ENCODE peak calls at places on chromosome 18, in six cellular contexts. L is lung; D is NCI-H2081; P is NCI-H2171; M is EH; F is activated CD4-positive, CD25-positive, alpha-beta regulatory T cell treated with anti-CD3 and anti-CD28 coated beads, Interleukin-2, amount 50 U/mL, for 72 hours. T is an unnamed sample.

GRCh38 chr18:58887613-58887963 is 22.9 kb downstream of the ZNF532 start:
- DNase-seq in L (peak), D (no peak), P (no peak), M (no peak), F (peak), T (no peak)

GRCh38 chr18:57267368-57267767 is 85.0 kb upstream of the ST8SIA3 start:
- DNase-seq in L (no peak), D (no peak), P (no peak), M (no peak), F (no peak), T (no peak)

GRCh38 chr18:4455113-4455811 is at the start of gene DLGAP1:
- DNase-seq in L (peak), D (peak), P (peak), M (no peak), F (no peak), T (peak)

GRCh38 chr18:40939636-40940035 is 1015.4 kb upstream of the PIK3C3 start:
- DNase-seq in L (no peak), D (peak), P (no peak), M (no peak), F (no peak), T (no peak)

GRCh38 chr18:37299471-37300304 is 265.9 kb downstream of the CELF4 start:
- DNase-seq in L (peak), D (peak), P (peak), M (peak), F (no peak), T (peak)

GRCh38 chr18:36830141-36830495 is 1.2 kb downstream of the KIAA1328 start:
- DNase-seq in L (no peak), D (peak), P (no peak), M (no peak), F (no peak), T (no peak)

GRCh38 chr18:50662775-50663383 is 103.0 kb downstream of the MAPK4 start:
- DNase-seq in L (no peak), D (no peak), P (no peak), M (no peak), F (no peak), T (no peak)

GRCh38 chr18:42242758-42243157 is 287.7 kb downstream of the PIK3C3 start:
- DNase-seq in L (no peak), D (no peak), P (peak), M (no peak), F (no peak), T (no peak)

GRCh38 chr18:80245781-80246655 is 1.3 kb downstream of the PARD6G start:
- DNase-seq in L (peak), D (peak), P (peak), M (no peak), F (no peak), T (peak)

GRCh38 chr18:76394780-76395476 is 100.1 kb downstream of the ZNF516 start:
- DNase-seq in L (no peak), D (no peak), P (no peak), M (peak), F (no peak), T (no peak)

GRCh38 chr18:78240867-78241266 is 738.8 kb upstream of the SALL3 start:
- DNase-seq in L (no peak), D (no peak), P (no peak), M (no peak), F (no peak), T (no peak)

GRCh38 chr18:34153711-34154110 is 71.0 kb downstream of the NOL4 start:
- DNase-seq in L (no peak), D (peak), P (no peak), M (no peak), F (no peak), T (no peak)

GRCh38 chr18:36688020-36688965 is 140.5 kb downstream of the TPGS2 start:
- DNase-seq in L (peak), D (peak), P (peak), M (peak), F (peak), T (peak)

GRCh38 chr18:10015288-10015701 is 101.5 kb downstream of the VAPA start:
- DNase-seq in L (no peak), D (no peak), P (no peak), M (peak), F (no peak), T (no peak)

GRCh38 chr18:22286576-22286975 is 117.2 kb downstream of the GATA6 start:
- DNase-seq in L (peak), D (no peak), P (no peak), M (no peak), F (no peak), T (no peak)

GRCh38 chr18:43661570-43661969 is 384.3 kb upstream of the SYT4 start:
- DNase-seq in L (no peak), D (peak), P (peak), M (peak), F (no peak), T (peak)

GRCh38 chr18:61333271-61333745 is at the start of gene CDH20:
- DNase-seq in L (no peak), D (no peak), P (no peak), M (no peak), F (no peak), T (peak)

GRCh38 chr18:41870817-41871216 is 84.2 kb upstream of the PIK3C3 start:
- DNase-seq in L (no peak), D (no peak), P (no peak), M (peak), F (no peak), T (no peak)

GRCh38 chr18:74849316-74849715 is 251.6 kb downstream of the ZNF407 start:
- DNase-seq in L (no peak), D (no peak), P (no peak), M (no peak), F (no peak), T (no peak)

GRCh38 chr18:30929718-30930117 is 112.8 kb downstream of the DSC3 start:
- DNase-seq in L (no peak), D (no peak), P (no peak), M (no peak), F (no peak), T (no peak)

GRCh38 chr18:40109251-40110049 is 1845.6 kb upstream of the PIK3C3 start:
- DNase-seq in L (no peak), D (no peak), P (no peak), M (no peak), F (no peak), T (no peak)

GRCh38 chr18:48336332-48336731 is 72.9 kb downstream of the ZBTB7C start:
- DNase-seq in L (no peak), D (no peak), P (no peak), M (no peak), F (no peak), T (no peak)

GRCh38 chr18:28177828-28178635 is 1.1 kb upstream of the CDH2 start:
- DNase-seq in L (no peak), D (peak), P (peak), M (peak), F (no peak), T (peak)

GRCh38 chr18:36663312-36663711 is 165.5 kb downstream of the TPGS2 start:
- DNase-seq in L (no peak), D (no peak), P (no peak), M (peak), F (no peak), T (no peak)

GRCh38 chr18:67135981-67136380 is 380.5 kb downstream of the DSEL start:
- DNase-seq in L (no peak), D (peak), P (no peak), M (no peak), F (no peak), T (no peak)

GRCh38 chr18:32424696-32425095 is 46.0 kb downstream of the GAREM1 start:
- DNase-seq in L (no peak), D (no peak), P (no peak), M (no peak), F (no peak), T (no peak)

GRCh38 chr18:28794459-28795245 is 617.7 kb upstream of the CDH2 start:
- DNase-seq in L (no peak), D (no peak), P (no peak), M (peak), F (no peak), T (no peak)

GRCh38 chr18:53946561-53946960 is 277.9 kb downstream of the MBD2 start:
- DNase-seq in L (no peak), D (no peak), P (no peak), M (peak), F (no peak), T (no peak)

GRCh38 chr18:8142131-8142711 is 467.0 kb upstream of the RAB12 start:
- DNase-seq in L (no peak), D (no peak), P (no peak), M (peak), F (no peak), T (no peak)

GRCh38 chr18:34999734-35000397 is 41.3 kb upstream of the MAPRE2 start:
- DNase-seq in L (no peak), D (no peak), P (no peak), M (no peak), F (no peak), T (peak)

GRCh38 chr18:46283895-46284295 is 179.7 kb downstream of the HAUS1 start:
- DNase-seq in L (no peak), D (no peak), P (no peak), M (peak), F (no peak), T (peak)

GRCh38 chr18:34651586-34652369 is 58.3 kb upstream of the DTNA start:
- DNase-seq in L (no peak), D (no peak), P (no peak), M (no peak), F (no peak), T (no peak)

GRCh38 chr18:41938445-41938844 is 16.6 kb upstream of the PIK3C3 start:
- DNase-seq in L (no peak), D (no peak), P (no peak), M (peak), F (no peak), T (peak)

GRCh38 chr18:28176933-28177827 is at the start of gene CDH2:
- DNase-seq in L (no peak), D (peak), P (peak), M (peak), F (no peak), T (peak)

GRCh38 chr18:49846263-49846662 is 32.9 kb upstream of the ACAA2 start:
- DNase-seq in L (peak), D (no peak), P (peak), M (peak), F (no peak), T (no peak)

GRCh38 chr18:63152791-63153190 is 166.8 kb downstream of the BCL2 start:
- DNase-seq in L (no peak), D (no peak), P (no peak), M (no peak), F (no peak), T (no peak)

GRCh38 chr18:39186008-39186407 is 1620.4 kb upstream of the CELF4 start:
- DNase-seq in L (no peak), D (no peak), P (no peak), M (no peak), F (no peak), T (no peak)